ENCODE peak calls at places on chromosome 1, in seven cellular contexts. H is endothelial cell of umbilical vein, R is Karpas-422, Z is GM12878, L is mammary epithelial cell, U is H1, F is neural progenitor cell. S is an unnamed sample.

GRCh38 chr1:160374701-160375443 is 8.0 kb downstream of the NHLH1 start:
- DNase-seq in R (peak), Z (no peak), U (no peak), F (peak), H (no peak), L (no peak), S (peak)

GRCh38 chr1:65605621-65606020 is 185.2 kb downstream of the LEPR start:
- DNase-seq in H (peak), L (no peak), F (no peak), U (no peak), Z (no peak), R (no peak), S (no peak)

GRCh38 chr1:63368131-63368530 is 704 bp downstream of the ALG6 start:
- DNase-seq in H (no peak), F (no peak), Z (no peak), U (no peak), L (no peak), R (peak), S (no peak)

GRCh38 chr1:6438047-6438525 is 13.5 kb downstream of the ESPN start:
- DNase-seq in L (peak), H (peak), Z (peak), U (peak), R (peak), F (peak), S (peak)

GRCh38 chr1:1857096-1857703 is 33.7 kb downstream of the GNB1 start:
- DNase-seq in L (no peak), R (peak), Z (no peak), H (no peak), F (no peak), U (no peak), S (no peak)

GRCh38 chr1:225870883-225871282 is 11.3 kb downstream of the TMEM63A start:
- DNase-seq in U (no peak), H (no peak), L (no peak), R (no peak), Z (no peak), F (no peak), S (no peak)

GRCh38 chr1:55589656-55590297 is 374.6 kb upstream of the USP24 start:
- DNase-seq in U (no peak), L (peak), F (no peak), R (no peak), Z (no peak), H (peak), S (no peak)

GRCh38 chr1:50969611-50970507 is at the start of gene CDKN2C:
- DNase-seq in Z (no peak), R (peak), L (peak), H (peak), U (peak), F (peak), S (no peak)

DNA sequence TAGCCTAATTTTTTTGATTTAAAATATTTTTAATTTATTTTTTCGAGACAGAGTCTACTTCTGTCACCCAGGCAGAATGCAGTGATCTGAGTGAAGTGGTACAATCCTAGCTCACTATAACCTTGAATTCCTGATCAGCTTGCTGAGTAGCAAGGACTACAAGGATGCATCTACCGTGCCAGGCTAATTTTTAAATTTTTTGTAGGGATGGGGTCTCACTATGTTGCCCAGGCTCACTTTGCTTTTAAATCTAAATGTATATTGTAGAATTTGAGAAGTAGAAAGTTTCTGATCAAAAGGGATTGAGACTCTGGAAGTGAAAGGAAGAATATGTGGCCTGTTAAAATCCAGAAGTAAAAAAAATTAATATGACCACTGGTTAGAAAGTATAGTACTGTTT is 1.6 kb downstream of the STX12 start:
- DNase-seq in R (no peak), F (no peak), Z (no peak), U (no peak), H (no peak), L (no peak), S (no peak)
- H3K9ac ChIP-seq in R (peak), F (no peak), Z (peak), U (no peak), H (peak), L (no peak), S (no peak)

GRCh38 chr1:208241541-208241940 is 2.6 kb downstream of the PLXNA2 start:
- DNase-seq in Z (no peak), U (no peak), F (no peak), R (no peak), H (no peak), L (no peak), S (no peak)
- H3K9ac ChIP-seq in Z (no peak), U (no peak), F (no peak), R (no peak), H (peak), L (no peak), S (no peak)

GRCh38 chr1:178632619-178633018 is 92.4 kb upstream of the RALGPS2 start:
- DNase-seq in Z (no peak), F (no peak), U (no peak), L (peak), R (no peak), H (no peak), S (no peak)

GRCh38 chr1:178629549-178630154 is 95.4 kb upstream of the RALGPS2 start:
- DNase-seq in U (no peak), R (no peak), L (no peak), H (no peak), F (no peak), Z (no peak), S (no peak)

GRCh38 chr1:178630418-178630817 is 94.6 kb upstream of the RALGPS2 start:
- DNase-seq in H (no peak), L (no peak), R (no peak), U (no peak), Z (no peak), F (no peak), S (no peak)

GRCh38 chr1:178633068-178633467 is 92.0 kb upstream of the RALGPS2 start:
- DNase-seq in F (no peak), H (no peak), U (no peak), R (no peak), Z (no peak), L (peak), S (no peak)

DNA sequence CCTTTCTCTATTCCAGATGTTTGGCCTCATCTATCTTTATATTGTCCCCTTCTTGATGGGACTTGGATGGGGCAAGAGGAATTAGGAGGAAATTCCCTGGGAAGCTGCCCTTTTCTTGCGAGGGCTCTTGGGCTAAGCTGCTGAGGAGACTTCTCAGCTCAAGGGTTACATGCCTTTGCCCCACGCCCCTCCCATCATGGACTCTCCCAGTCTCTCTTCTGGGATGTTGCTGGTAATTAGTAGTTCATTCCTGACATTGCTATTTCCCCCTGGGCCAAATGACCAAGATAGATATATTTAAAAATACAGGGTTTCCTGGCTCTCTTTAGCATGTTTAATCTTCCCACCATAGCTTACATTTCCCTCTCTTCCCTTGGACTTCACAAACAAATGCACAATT is 90.6 kb upstream of the RALGPS2 start:
- DNase-seq in R (no peak), L (no peak), U (no peak), F (no peak), Z (no peak), H (no peak), S (no peak)
- H3K9ac ChIP-seq in R (no peak), L (no peak), U (no peak), F (no peak), Z (no peak), H (no peak), S (no peak)

GRCh38 chr1:151009674-151010345 is 1.6 kb downstream of the PRUNE1 start:
- DNase-seq in Z (no peak), L (no peak), U (no peak), F (no peak), H (no peak), R (no peak), S (no peak)
- H3K9ac ChIP-seq in Z (no peak), L (no peak), U (no peak), F (no peak), H (no peak), R (peak), S (no peak)

S was measured in NT2/D1.